ENCODE peak calls at places on chromosomes 7 and 10, in ten cellular contexts. G is colonic mucosa; X is SJSA1; H is astrocyte of the spinal cord; P is fibroblast of mammary gland; U is AG10803; Q is CD4-positive, alpha-beta memory T cell; B is psoas muscle; F is brain microvascular endothelial cell; Z is IMR-90. K is an unnamed sample.

GRCh38 chr10:1119027-1119426 is 62.8 kb downstream of the WDR37 start:
- DNase-seq in G (no peak), X (no peak), H (no peak), P (no peak), U (no peak), Q (no peak), B (no peak), F (no peak), Z (no peak), K (no peak)

GRCh38 chr7:111743244-111743852 is 181.1 kb upstream of the IMMP2L start:
- DNase-seq in G (no peak), X (no peak), H (no peak), P (no peak), U (no peak), Q (no peak), B (no peak), F (no peak), Z (no peak), K (no peak)

GRCh38 chr10:3791974-3792633 is 7.1 kb upstream of the KLF6 start:
- DNase-seq in G (no peak), X (no peak), H (peak; percentile 90), P (peak; percentile 82), U (peak; percentile 92), Q (no peak), B (no peak), F (no peak), Z (peak; percentile 20), K (no peak)

GRCh38 chr10:75493464-75493863 is 62.0 kb downstream of the LRMDA start:
- DNase-seq in G (no peak), X (no peak), H (no peak), P (peak; percentile 85), U (peak; percentile 66), Q (no peak), B (peak; percentile 29), F (no peak), Z (no peak), K (no peak)

GRCh38 chr7:21542891-21543527 is at the start of gene DNAH11:
- DNase-seq in G (peak; percentile 31), X (peak; percentile 29), H (peak; percentile 19), P (peak; percentile 5), U (no peak), Q (no peak), B (peak; percentile 40), F (no peak), Z (no peak), K (peak; percentile 64)

GRCh38 chr7:143355450-143356385 is 6.8 kb downstream of the FAM131B start:
- DNase-seq in G (no peak), X (no peak), H (peak; percentile 74), P (no peak), U (no peak), Q (no peak), B (no peak), F (no peak), Z (no peak), K (no peak)

GRCh38 chr7:126667742-126668366 is 584.9 kb downstream of the GRM8 start:
- DNase-seq in G (no peak), X (no peak), H (no peak), P (no peak), U (no peak), Q (no peak), B (no peak), F (no peak), Z (no peak), K (no peak)

GRCh38 chr7:69934475-69934903 is 336.2 kb downstream of the AUTS2 start:
- DNase-seq in G (no peak), X (no peak), H (no peak), P (no peak), U (no peak), Q (no peak), B (no peak), F (no peak), Z (no peak), K (no peak)

DNA sequence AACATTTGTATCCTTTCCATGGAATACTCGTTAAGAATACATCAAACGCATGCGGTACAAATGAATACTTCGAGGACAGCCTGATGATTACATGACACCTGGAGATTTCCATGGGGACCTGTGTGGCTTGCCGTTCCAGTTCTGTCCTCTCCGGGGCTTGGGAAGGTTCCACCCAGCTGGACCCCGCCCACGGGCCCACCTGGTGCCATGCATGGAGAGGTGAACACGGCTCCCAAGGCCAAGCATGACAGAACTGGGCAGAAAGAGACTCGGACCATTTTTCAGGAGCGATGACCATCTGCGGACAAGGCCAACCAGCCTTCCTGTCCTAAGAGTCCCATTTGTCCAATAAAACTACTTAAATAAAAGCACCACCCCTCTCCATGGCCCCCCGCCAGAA is 80.1 kb downstream of the TEX36 start:
- DNase-seq in G (no peak), X (no peak), H (no peak), P (no peak), U (no peak), Q (no peak), B (no peak), F (no peak), Z (no peak), K (no peak)
- H3K4me3 ChIP-seq in G (no peak overlapping the region), X (no peak overlapping the region), H (no peak overlapping the region), P (no peak overlapping the region), U (no peak overlapping the region), Q (no peak overlapping the region), B (no peak overlapping the region), F (no peak overlapping the region), Z (no peak overlapping the region), K (no peak overlapping the region)

GRCh38 chr7:134778941-134779740 is at the start of gene CALD1:
- DNase-seq in G (peak; percentile 57), X (peak; percentile 98), H (peak; percentile 99), P (peak; percentile 97), U (peak; percentile 100), Q (no peak), B (peak; percentile 42), F (peak; percentile 100), Z (peak; percentile 99), K (peak; percentile 98)
- H3K4me3 ChIP-seq in G (peak within 1 kb of the TSS; percentile 14), X (peak within 1 kb of the TSS; percentile 47), H (peak within 1 kb of the TSS; percentile 61), P (peak within 1 kb of the TSS; percentile 76), U (peak within 1 kb of the TSS; percentile 77), Q (no peak within 1 kb of the TSS), B (peak within 1 kb of the TSS; percentile 66), F (peak within 1 kb of the TSS; percentile 82), Z (peak within 1 kb of the TSS; percentile 66), K (peak within 1 kb of the TSS; percentile 84)

GRCh38 chr7:133931053-133931452 is 196.1 kb upstream of the LRGUK start:
- DNase-seq in G (no peak), X (no peak), H (no peak), P (no peak), U (no peak), Q (no peak), B (no peak), F (no peak), Z (no peak), K (no peak)
- H3K4me3 ChIP-seq in G (no peak overlapping the region), X (no peak overlapping the region), H (no peak overlapping the region), P (no peak overlapping the region), U (no peak overlapping the region), Q (no peak overlapping the region), B (no peak overlapping the region), F (no peak overlapping the region), Z (no peak overlapping the region), K (no peak overlapping the region)

GRCh38 chr10:49139866-49140195 is 6.0 kb upstream of the FAM170B start:
- DNase-seq in G (no peak), X (peak; percentile 83), H (peak; percentile 94), P (peak; percentile 99), U (peak; percentile 95), Q (no peak), B (no peak), F (peak; percentile 96), Z (peak; percentile 99), K (peak; percentile 89)
- H3K4me3 ChIP-seq in G (no peak overlapping the region), X (no peak overlapping the region), H (no peak overlapping the region), P (no peak overlapping the region), U (peak overlapping the region; percentile 17), Q (no peak overlapping the region), B (no peak overlapping the region), F (no peak overlapping the region), Z (no peak overlapping the region), K (no peak overlapping the region)

GRCh38 chr10:133370026-133370786 is 2.9 kb downstream of the ECHS1 start:
- DNase-seq in G (no peak), X (no peak), H (no peak), P (no peak), U (no peak), Q (no peak), B (no peak), F (no peak), Z (no peak), K (no peak)

GRCh38 chr10:133368153-133368552 is 5.0 kb downstream of the ECHS1 start:
- DNase-seq in G (no peak), X (no peak), H (no peak), P (no peak), U (no peak), Q (no peak), B (no peak), F (no peak), Z (no peak), K (no peak)

GRCh38 chr10:133373104-133373624 is at the start of gene ECHS1:
- DNase-seq in G (peak; percentile 98), X (peak; percentile 87), H (peak; percentile 90), P (peak; percentile 84), U (peak; percentile 85), Q (peak; percentile 95), B (peak; percentile 97), F (peak; percentile 84), Z (peak; percentile 81), K (peak; percentile 98)

GRCh38 chr10:133375357-133376115 is 2.4 kb upstream of the ECHS1 start:
- DNase-seq in G (no peak), X (no peak), H (no peak), P (no peak), U (no peak), Q (no peak), B (no peak), F (no peak), Z (no peak), K (no peak)

DNA sequence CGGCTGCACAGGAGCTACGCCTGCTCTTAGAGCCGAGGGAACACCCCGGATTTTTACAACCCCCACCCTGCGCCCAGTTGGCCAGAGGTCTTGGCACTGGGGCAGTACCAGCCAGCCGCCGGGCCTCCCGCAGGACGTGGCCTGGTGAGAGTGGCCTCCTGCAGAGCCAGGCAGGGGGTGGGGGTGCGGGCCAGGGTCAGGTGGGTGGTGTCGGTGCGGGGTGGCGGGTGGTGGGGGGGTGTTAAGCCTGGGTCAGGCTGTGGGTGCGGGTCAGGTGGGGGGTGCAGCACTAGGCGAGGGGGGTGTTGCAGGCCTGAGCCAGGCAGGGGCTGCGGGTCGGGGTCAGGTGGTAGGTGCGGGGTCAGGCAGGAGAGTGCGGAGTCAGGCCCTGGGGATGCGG is 647 bp downstream of the ECHS1 start:
- DNase-seq in G (peak; percentile 58), X (no peak), H (no peak), P (no peak), U (no peak), Q (no peak), B (no peak), F (no peak), Z (no peak), K (no peak)
- H3K4me3 ChIP-seq in G (peak overlapping the region; percentile 50), X (peak overlapping the region; percentile 11), H (peak overlapping the region; percentile 67), P (peak overlapping the region; percentile 73), U (peak overlapping the region; percentile 78), Q (no peak overlapping the region), B (peak overlapping the region; percentile 75), F (peak overlapping the region; percentile 86), Z (peak overlapping the region; percentile 27), K (peak overlapping the region; percentile 73)

K was measured in foreskin fibroblast.